ENCODE peak calls at places on chromosome 22, in ten cellular contexts. R is T-helper 2 cell; U is uterus; C is A172; Q is retina; I is activated T-cell treated with anti-CD3 and anti-CD28 coated beads for 1 hour; K is activated naive CD8-positive, alpha-beta T cell treated with anti-CD3 and anti-CD28 coated beads, Interleukin-2, amount 50 U/mL, for 16 hours; F is left lung; X is RWPE1; T is NCI-H2081. L is an unnamed sample.

GRCh38 chr22:45502215-45503070 is at the start of gene FBLN1:
- DNase-seq in K (no peak), F (no peak), T (no peak), U (peak; percentile 84), I (no peak), C (no peak), R (no peak), Q (peak; percentile 72), X (peak; percentile 16), L (peak; percentile 65)

GRCh38 chr22:31344369-31345330 is 1.5 kb downstream of the PATZ1 start:
- DNase-seq in X (no peak), R (peak; percentile 27), C (no peak), Q (peak; percentile 57), F (no peak), K (no peak), U (peak; percentile 50), T (no peak), I (no peak), L (peak; percentile 76)

GRCh38 chr22:39904864-39905263 is 4.0 kb downstream of the GRAP2 start:
- DNase-seq in R (no peak), T (no peak), C (no peak), Q (no peak), U (no peak), F (no peak), X (no peak), K (no peak), I (no peak), L (no peak)

GRCh38 chr22:27283240-27283639 is 518.3 kb downstream of the MN1 start:
- DNase-seq in I (no peak), U (no peak), T (no peak), Q (no peak), F (no peak), C (no peak), K (no peak), R (no peak), X (no peak), L (no peak)

GRCh38 chr22:47232197-47232596 is 469.7 kb downstream of the TBC1D22A start:
- DNase-seq in I (no peak), U (no peak), F (no peak), Q (no peak), C (no peak), T (no peak), R (no peak), X (no peak), K (no peak), L (no peak)

GRCh38 chr22:45603631-45604030 is 68.0 kb upstream of the ATXN10 start:
- DNase-seq in R (no peak), I (no peak), F (no peak), T (no peak), X (no peak), C (peak; percentile 13), K (no peak), U (no peak), Q (no peak), L (no peak)

GRCh38 chr22:37627545-37627944 is 11.9 kb upstream of the SH3BP1 start:
- DNase-seq in C (no peak), F (no peak), Q (no peak), T (no peak), R (peak; percentile 65), U (no peak), X (no peak), I (peak; percentile 43), K (no peak), L (peak; percentile 80)

GRCh38 chr22:46110215-46110614 is 40.1 kb upstream of the PPARA start:
- DNase-seq in R (no peak), Q (no peak), U (peak; percentile 72), I (no peak), C (no peak), T (no peak), X (no peak), K (no peak), F (no peak), L (no peak)

GRCh38 chr22:19959043-19959586 is 17.5 kb upstream of the TXNRD2 start:
- DNase-seq in R (no peak), U (peak; percentile 87), X (no peak), C (no peak), F (peak; percentile 75), K (no peak), T (no peak), I (no peak), Q (peak; percentile 79), L (no peak)

L was measured in B cell.